ENCODE peak calls at places on chromosomes 5 and 9, in seven cellular contexts. One of them, this sample, is unnamed.

GRCh38 chr9:97591535-97591934 is 41.6 kb downstream of the TSTD2 start:
- DNase-seq in fibroblast of lung: no peak
- DNase-seq in astrocyte: no peak
- DNase-seq in mesenchymal stem cell: no peak
- DNase-seq in MM.1S: no peak
- DNase-seq in HepG2: no peak
- DNase-seq in neural progenitor cell: no peak
- DNase-seq in this sample: no peak

GRCh38 chr5:36242534-36243144 is 914 bp upstream of the NADK2 start:
- DNase-seq in astrocyte: no peak
- DNase-seq in HepG2: peak
- DNase-seq in neural progenitor cell: no peak
- DNase-seq in mesenchymal stem cell: no peak
- DNase-seq in fibroblast of lung: no peak
- DNase-seq in MM.1S: no peak
- DNase-seq in this sample: no peak

GRCh38 chr9:126705311-126705766 is 91.6 kb downstream of the LMX1B start:
- DNase-seq in neural progenitor cell: peak
- DNase-seq in astrocyte: no peak
- DNase-seq in MM.1S: peak
- DNase-seq in mesenchymal stem cell: peak
- DNase-seq in fibroblast of lung: peak
- DNase-seq in HepG2: peak
- DNase-seq in this sample: peak

GRCh38 chr9:107465467-107466451 is 23.8 kb downstream of the KLF4 start:
- DNase-seq in mesenchymal stem cell: peak
- DNase-seq in astrocyte: peak
- DNase-seq in MM.1S: peak
- DNase-seq in neural progenitor cell: peak
- DNase-seq in fibroblast of lung: peak
- DNase-seq in HepG2: no peak
- DNase-seq in this sample: no peak

GRCh38 chr5:5271606-5272321 is 131.6 kb downstream of the ADAMTS16 start:
- DNase-seq in neural progenitor cell: peak
- DNase-seq in fibroblast of lung: no peak
- DNase-seq in MM.1S: no peak
- DNase-seq in HepG2: no peak
- DNase-seq in astrocyte: peak
- DNase-seq in mesenchymal stem cell: peak
- DNase-seq in this sample: no peak

GRCh38 chr9:125705893-125706292 is 1.1 kb downstream of the MAPKAP1 start:
- DNase-seq in mesenchymal stem cell: no peak
- DNase-seq in MM.1S: no peak
- DNase-seq in astrocyte: no peak
- DNase-seq in HepG2: no peak
- DNase-seq in neural progenitor cell: no peak
- DNase-seq in fibroblast of lung: no peak
- DNase-seq in this sample: no peak

GRCh38 chr9:2181794-2182193 is 166.6 kb downstream of the SMARCA2 start:
- DNase-seq in mesenchymal stem cell: peak
- DNase-seq in astrocyte: no peak
- DNase-seq in fibroblast of lung: peak
- DNase-seq in HepG2: no peak
- DNase-seq in neural progenitor cell: peak
- DNase-seq in MM.1S: no peak
- DNase-seq in this sample: no peak

GRCh38 chr5:124719346-124719967 is 27.0 kb downstream of the ZNF608 start:
- DNase-seq in HepG2: no peak
- DNase-seq in neural progenitor cell: no peak
- DNase-seq in MM.1S: no peak
- DNase-seq in astrocyte: no peak
- DNase-seq in fibroblast of lung: no peak
- DNase-seq in mesenchymal stem cell: no peak
- DNase-seq in this sample: no peak

GRCh38 chr9:88387035-88387732 is 1.1 kb upstream of the SPIN1 start:
- DNase-seq in fibroblast of lung: peak
- DNase-seq in HepG2: peak
- DNase-seq in astrocyte: peak
- DNase-seq in neural progenitor cell: peak
- DNase-seq in mesenchymal stem cell: peak
- DNase-seq in MM.1S: peak
- DNase-seq in this sample: no peak

GRCh38 chr9:84557751-84558150 is 111.8 kb upstream of the NTRK2 start:
- DNase-seq in neural progenitor cell: no peak
- DNase-seq in HepG2: no peak
- DNase-seq in mesenchymal stem cell: no peak
- DNase-seq in fibroblast of lung: no peak
- DNase-seq in astrocyte: no peak
- DNase-seq in MM.1S: no peak
- DNase-seq in this sample: no peak

GRCh38 chr5:181173027-181173419 is 25.6 kb downstream of the OR2V2 start:
- DNase-seq in astrocyte: no peak
- DNase-seq in MM.1S: peak
- DNase-seq in fibroblast of lung: no peak
- DNase-seq in HepG2: no peak
- DNase-seq in neural progenitor cell: no peak
- DNase-seq in mesenchymal stem cell: no peak
- DNase-seq in this sample: no peak
- H2AFZ ChIP-seq in astrocyte: no peak
- H2AFZ ChIP-seq in MM.1S: peak
- H2AFZ ChIP-seq in fibroblast of lung: no peak
- H2AFZ ChIP-seq in HepG2: no peak
- H2AFZ ChIP-seq in neural progenitor cell: no peak
- H2AFZ ChIP-seq in mesenchymal stem cell: no peak
- H2AFZ ChIP-seq in this sample: peak

DNA sequence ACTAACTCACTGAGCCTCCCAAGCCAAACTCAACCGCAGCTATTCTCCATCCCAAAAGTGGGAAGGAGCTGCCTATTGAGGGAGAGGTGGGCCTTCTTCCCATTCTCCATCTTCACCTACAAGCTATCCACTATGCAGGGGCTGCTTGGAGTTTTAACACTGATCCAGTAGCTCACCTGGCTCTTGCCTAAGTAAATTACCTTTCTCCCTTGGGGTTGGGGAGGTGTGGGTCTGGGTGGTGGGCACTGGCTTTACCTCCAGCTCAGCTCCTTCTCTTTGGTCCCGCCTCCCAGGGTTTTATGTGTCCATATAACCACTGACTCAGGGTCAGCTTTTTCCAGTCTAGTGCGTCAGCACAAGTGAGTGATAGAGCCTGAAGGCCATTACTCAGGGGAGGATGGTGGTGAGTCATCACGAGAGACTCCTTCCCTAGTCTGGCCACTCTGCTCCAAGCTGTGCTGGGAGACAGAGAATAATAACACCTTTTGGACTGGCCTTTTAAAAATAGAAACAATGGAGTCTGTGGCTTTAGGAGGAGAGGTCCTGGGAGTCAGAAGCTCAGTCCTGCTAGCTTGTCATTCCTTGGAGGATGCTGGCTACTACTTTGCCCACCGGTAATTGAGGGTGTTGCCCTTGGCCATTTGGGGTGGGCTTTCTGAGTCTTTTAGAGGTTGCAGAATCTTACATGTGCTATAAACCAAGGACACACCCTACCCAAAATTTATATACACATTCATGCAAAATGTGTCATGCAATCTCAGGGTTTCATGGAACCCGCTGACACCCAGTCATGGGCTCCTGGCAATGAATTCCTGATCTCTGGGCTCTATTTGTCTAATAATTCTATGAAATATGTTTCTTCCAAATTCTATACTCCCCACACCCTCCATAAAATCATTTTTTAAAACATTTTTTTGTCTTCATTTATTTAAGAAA is 35.6 kb upstream of the ATP6V1G1 start:
- DNase-seq in MM.1S: no peak
- DNase-seq in mesenchymal stem cell: peak
- DNase-seq in HepG2: peak
- DNase-seq in fibroblast of lung: peak
- DNase-seq in astrocyte: peak
- DNase-seq in neural progenitor cell: no peak
- DNase-seq in this sample: no peak
- H2AFZ ChIP-seq in MM.1S: no peak
- H2AFZ ChIP-seq in mesenchymal stem cell: no peak
- H2AFZ ChIP-seq in HepG2: no peak
- H2AFZ ChIP-seq in fibroblast of lung: no peak
- H2AFZ ChIP-seq in astrocyte: no peak
- H2AFZ ChIP-seq in neural progenitor cell: no peak
- H2AFZ ChIP-seq in this sample: no peak

GRCh38 chr5:151924564-151925395 is at the start of gene GLRA1:
- DNase-seq in mesenchymal stem cell: peak
- DNase-seq in astrocyte: peak
- DNase-seq in neural progenitor cell: peak
- DNase-seq in fibroblast of lung: peak
- DNase-seq in HepG2: peak
- DNase-seq in MM.1S: peak
- DNase-seq in this sample: peak
- H2AFZ ChIP-seq in mesenchymal stem cell: no peak
- H2AFZ ChIP-seq in astrocyte: no peak
- H2AFZ ChIP-seq in neural progenitor cell: no peak
- H2AFZ ChIP-seq in fibroblast of lung: no peak
- H2AFZ ChIP-seq in HepG2: no peak
- H2AFZ ChIP-seq in MM.1S: no peak
- H2AFZ ChIP-seq in this sample: no peak

DNA sequence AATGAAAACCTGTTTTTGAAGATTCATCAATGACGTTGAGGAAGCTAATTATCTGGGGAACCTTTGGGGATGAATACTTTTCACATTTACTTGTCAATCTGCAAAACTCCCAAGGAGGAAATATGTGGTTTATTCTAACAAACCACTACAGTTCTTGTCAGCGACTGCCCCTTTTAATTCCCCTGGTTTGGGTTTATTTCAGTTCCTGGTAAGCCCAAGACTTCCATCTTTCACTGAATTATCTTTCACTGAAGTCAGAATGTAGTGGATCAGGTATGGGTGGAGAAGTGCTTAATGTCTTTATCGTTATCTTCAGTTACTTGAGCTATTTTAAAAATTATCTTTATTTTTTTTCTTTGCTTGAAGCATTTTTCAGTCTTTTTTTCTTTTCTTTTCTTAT is 40.2 kb downstream of the TLR4 start:
- DNase-seq in fibroblast of lung: no peak
- DNase-seq in neural progenitor cell: no peak
- DNase-seq in mesenchymal stem cell: no peak
- DNase-seq in MM.1S: no peak
- DNase-seq in astrocyte: no peak
- DNase-seq in HepG2: no peak
- DNase-seq in this sample: no peak
- H2AFZ ChIP-seq in fibroblast of lung: no peak
- H2AFZ ChIP-seq in neural progenitor cell: no peak
- H2AFZ ChIP-seq in mesenchymal stem cell: no peak
- H2AFZ ChIP-seq in MM.1S: no peak
- H2AFZ ChIP-seq in astrocyte: no peak
- H2AFZ ChIP-seq in HepG2: no peak
- H2AFZ ChIP-seq in this sample: no peak

GRCh38 chr5:126599499-126599898 is 1.2 kb upstream of the PHAX start:
- DNase-seq in fibroblast of lung: no peak
- DNase-seq in mesenchymal stem cell: no peak
- DNase-seq in MM.1S: no peak
- DNase-seq in astrocyte: no peak
- DNase-seq in neural progenitor cell: no peak
- DNase-seq in HepG2: no peak
- DNase-seq in this sample: no peak
- H2AFZ ChIP-seq in fibroblast of lung: no peak
- H2AFZ ChIP-seq in mesenchymal stem cell: no peak
- H2AFZ ChIP-seq in MM.1S: no peak
- H2AFZ ChIP-seq in astrocyte: no peak
- H2AFZ ChIP-seq in neural progenitor cell: peak
- H2AFZ ChIP-seq in HepG2: no peak
- H2AFZ ChIP-seq in this sample: no peak

GRCh38 chr5:137268646-137269045 is 230.5 kb downstream of the SPOCK1 start:
- DNase-seq in neural progenitor cell: no peak
- DNase-seq in astrocyte: no peak
- DNase-seq in HepG2: no peak
- DNase-seq in MM.1S: no peak
- DNase-seq in mesenchymal stem cell: no peak
- DNase-seq in fibroblast of lung: no peak
- DNase-seq in this sample: no peak
- H2AFZ ChIP-seq in neural progenitor cell: no peak
- H2AFZ ChIP-seq in astrocyte: no peak
- H2AFZ ChIP-seq in HepG2: no peak
- H2AFZ ChIP-seq in MM.1S: no peak
- H2AFZ ChIP-seq in mesenchymal stem cell: no peak
- H2AFZ ChIP-seq in fibroblast of lung: no peak
- H2AFZ ChIP-seq in this sample: no peak

GRCh38 chr5:139492700-139493192 is 10.2 kb upstream of the STING1 start:
- DNase-seq in MM.1S: no peak
- DNase-seq in fibroblast of lung: no peak
- DNase-seq in HepG2: no peak
- DNase-seq in astrocyte: peak
- DNase-seq in neural progenitor cell: no peak
- DNase-seq in mesenchymal stem cell: peak
- DNase-seq in this sample: no peak
- H2AFZ ChIP-seq in MM.1S: no peak
- H2AFZ ChIP-seq in fibroblast of lung: peak
- H2AFZ ChIP-seq in HepG2: no peak
- H2AFZ ChIP-seq in astrocyte: peak
- H2AFZ ChIP-seq in neural progenitor cell: no peak
- H2AFZ ChIP-seq in mesenchymal stem cell: no peak
- H2AFZ ChIP-seq in this sample: no peak

GRCh38 chr9:90112791-90113190 is 508.0 kb downstream of the GADD45G start:
- DNase-seq in astrocyte: peak
- DNase-seq in MM.1S: no peak
- DNase-seq in HepG2: no peak
- DNase-seq in neural progenitor cell: no peak
- DNase-seq in fibroblast of lung: no peak
- DNase-seq in mesenchymal stem cell: peak
- DNase-seq in this sample: no peak

DNA sequence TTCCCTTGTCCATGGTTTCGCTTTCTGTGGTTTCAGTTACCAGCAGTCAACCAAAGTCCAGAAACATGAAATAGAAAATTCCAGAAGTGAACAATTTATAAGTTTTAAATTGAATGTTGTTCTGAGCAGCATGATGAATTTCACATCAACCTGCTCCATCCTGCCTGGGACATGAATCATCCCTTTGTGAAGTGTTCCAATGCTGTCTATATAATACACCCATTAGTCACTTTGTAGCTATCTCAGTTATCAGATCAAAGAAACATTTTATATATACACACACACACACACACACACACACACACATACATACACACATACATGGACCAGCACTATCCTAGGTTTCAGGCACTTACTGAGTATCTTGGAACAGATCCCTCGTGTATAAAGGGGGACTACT is 509.8 kb downstream of the GADD45G start:
- DNase-seq in neural progenitor cell: no peak
- DNase-seq in mesenchymal stem cell: peak
- DNase-seq in MM.1S: no peak
- DNase-seq in HepG2: no peak
- DNase-seq in fibroblast of lung: no peak
- DNase-seq in astrocyte: peak
- DNase-seq in this sample: no peak
- H2AFZ ChIP-seq in neural progenitor cell: no peak
- H2AFZ ChIP-seq in mesenchymal stem cell: no peak
- H2AFZ ChIP-seq in MM.1S: no peak
- H2AFZ ChIP-seq in HepG2: no peak
- H2AFZ ChIP-seq in fibroblast of lung: no peak
- H2AFZ ChIP-seq in astrocyte: no peak
- H2AFZ ChIP-seq in this sample: no peak

This sample was measured in Karpas-422.